ENCODE peak calls at places on chromosome 21, in nine cellular contexts. One of them, this sample, is unnamed. For H3K27me3, the result is how much of the 10 kb centered on the place peaks cover.

GRCh38 chr21:34367320-34367935 is 3.6 kb downstream of the KCNE2 start:
- DNase-seq in effector memory CD4-positive, alpha-beta T cell: no peak
- DNase-seq in stomach: peak
- DNase-seq in fibroblast of lung: peak
- DNase-seq in heart left ventricle: no peak
- DNase-seq in GM23248: peak
- DNase-seq in brain microvascular endothelial cell: peak
- DNase-seq in cardiac muscle cell: peak
- DNase-seq in left ventricle myocardium inferior: no peak
- DNase-seq in this sample: no peak

GRCh38 chr21:31873696-31874599 is 1.1 kb downstream of the HUNK start:
- DNase-seq in effector memory CD4-positive, alpha-beta T cell: no peak
- DNase-seq in stomach: peak
- DNase-seq in fibroblast of lung: no peak
- DNase-seq in heart left ventricle: peak
- DNase-seq in GM23248: peak
- DNase-seq in brain microvascular endothelial cell: no peak
- DNase-seq in cardiac muscle cell: peak
- DNase-seq in left ventricle myocardium inferior: peak
- DNase-seq in this sample: peak

GRCh38 chr21:17390575-17390974 is 122.3 kb upstream of the CXADR start:
- DNase-seq in effector memory CD4-positive, alpha-beta T cell: no peak
- DNase-seq in stomach: no peak
- DNase-seq in fibroblast of lung: no peak
- DNase-seq in heart left ventricle: no peak
- DNase-seq in GM23248: no peak
- DNase-seq in brain microvascular endothelial cell: no peak
- DNase-seq in cardiac muscle cell: no peak
- DNase-seq in left ventricle myocardium inferior: no peak
- DNase-seq in this sample: no peak

GRCh38 chr21:25171438-25171837 is 435.8 kb downstream of the MRPL39 start:
- DNase-seq in effector memory CD4-positive, alpha-beta T cell: no peak
- DNase-seq in stomach: no peak
- DNase-seq in fibroblast of lung: peak
- DNase-seq in heart left ventricle: no peak
- DNase-seq in GM23248: peak
- DNase-seq in brain microvascular endothelial cell: no peak
- DNase-seq in cardiac muscle cell: peak
- DNase-seq in left ventricle myocardium inferior: no peak
- DNase-seq in this sample: no peak

GRCh38 chr21:16330340-16331319 is 600.8 kb downstream of the USP25 start:
- DNase-seq in effector memory CD4-positive, alpha-beta T cell: no peak
- DNase-seq in stomach: no peak
- DNase-seq in fibroblast of lung: peak
- DNase-seq in heart left ventricle: no peak
- DNase-seq in GM23248: peak
- DNase-seq in brain microvascular endothelial cell: peak
- DNase-seq in cardiac muscle cell: peak
- DNase-seq in left ventricle myocardium inferior: no peak
- DNase-seq in this sample: no peak

GRCh38 chr21:44370027-44370735 is 16.8 kb downstream of the TRPM2 start:
- DNase-seq in effector memory CD4-positive, alpha-beta T cell: no peak
- DNase-seq in stomach: peak
- DNase-seq in fibroblast of lung: peak
- DNase-seq in heart left ventricle: no peak
- DNase-seq in GM23248: peak
- DNase-seq in brain microvascular endothelial cell: peak
- DNase-seq in cardiac muscle cell: peak
- DNase-seq in left ventricle myocardium inferior: no peak
- DNase-seq in this sample: no peak

GRCh38 chr21:33760641-33761103 is 118.4 kb downstream of the ITSN1 start:
- DNase-seq in effector memory CD4-positive, alpha-beta T cell: no peak
- DNase-seq in stomach: no peak
- DNase-seq in fibroblast of lung: peak
- DNase-seq in heart left ventricle: no peak
- DNase-seq in GM23248: peak
- DNase-seq in brain microvascular endothelial cell: peak
- DNase-seq in cardiac muscle cell: peak
- DNase-seq in left ventricle myocardium inferior: no peak
- DNase-seq in this sample: no peak

GRCh38 chr21:35086357-35086756 is 37.3 kb upstream of the RUNX1 start:
- DNase-seq in effector memory CD4-positive, alpha-beta T cell: no peak
- DNase-seq in stomach: no peak
- DNase-seq in fibroblast of lung: peak
- DNase-seq in heart left ventricle: no peak
- DNase-seq in GM23248: peak
- DNase-seq in brain microvascular endothelial cell: peak
- DNase-seq in cardiac muscle cell: peak
- DNase-seq in left ventricle myocardium inferior: no peak
- DNase-seq in this sample: no peak

GRCh38 chr21:22889445-22889844 is 1891.2 kb downstream of the NCAM2 start:
- DNase-seq in effector memory CD4-positive, alpha-beta T cell: no peak
- DNase-seq in stomach: no peak
- DNase-seq in fibroblast of lung: no peak
- DNase-seq in heart left ventricle: no peak
- DNase-seq in GM23248: no peak
- DNase-seq in brain microvascular endothelial cell: no peak
- DNase-seq in cardiac muscle cell: no peak
- DNase-seq in left ventricle myocardium inferior: no peak
- DNase-seq in this sample: no peak

GRCh38 chr21:35217504-35218060 is 168.5 kb upstream of the RUNX1 start:
- DNase-seq in effector memory CD4-positive, alpha-beta T cell: no peak
- DNase-seq in stomach: no peak
- DNase-seq in fibroblast of lung: peak
- DNase-seq in heart left ventricle: no peak
- DNase-seq in GM23248: peak
- DNase-seq in brain microvascular endothelial cell: peak
- DNase-seq in cardiac muscle cell: peak
- DNase-seq in left ventricle myocardium inferior: no peak
- DNase-seq in this sample: no peak

GRCh38 chr21:16279658-16280581 is 550.1 kb downstream of the USP25 start:
- DNase-seq in effector memory CD4-positive, alpha-beta T cell: no peak
- DNase-seq in stomach: no peak
- DNase-seq in fibroblast of lung: peak
- DNase-seq in heart left ventricle: no peak
- DNase-seq in GM23248: peak
- DNase-seq in brain microvascular endothelial cell: peak
- DNase-seq in cardiac muscle cell: peak
- DNase-seq in left ventricle myocardium inferior: peak
- DNase-seq in this sample: peak

GRCh38 chr21:35321322-35322200 is 272.5 kb upstream of the RUNX1 start:
- DNase-seq in effector memory CD4-positive, alpha-beta T cell: no peak
- DNase-seq in stomach: no peak
- DNase-seq in fibroblast of lung: no peak
- DNase-seq in heart left ventricle: no peak
- DNase-seq in GM23248: no peak
- DNase-seq in brain microvascular endothelial cell: no peak
- DNase-seq in cardiac muscle cell: no peak
- DNase-seq in left ventricle myocardium inferior: no peak
- DNase-seq in this sample: no peak

GRCh38 chr21:38244885-38245869 is 11.6 kb upstream of the KCNJ15 start:
- DNase-seq in effector memory CD4-positive, alpha-beta T cell: peak
- DNase-seq in stomach: no peak
- DNase-seq in fibroblast of lung: peak
- DNase-seq in heart left ventricle: no peak
- DNase-seq in GM23248: peak
- DNase-seq in brain microvascular endothelial cell: peak
- DNase-seq in cardiac muscle cell: peak
- DNase-seq in left ventricle myocardium inferior: no peak
- DNase-seq in this sample: peak

GRCh38 chr21:45481977-45482898 is 60.0 kb downstream of the SLC19A1 start:
- DNase-seq in effector memory CD4-positive, alpha-beta T cell: no peak
- DNase-seq in stomach: no peak
- DNase-seq in fibroblast of lung: no peak
- DNase-seq in heart left ventricle: peak
- DNase-seq in GM23248: no peak
- DNase-seq in brain microvascular endothelial cell: no peak
- DNase-seq in cardiac muscle cell: no peak
- DNase-seq in left ventricle myocardium inferior: no peak
- DNase-seq in this sample: peak

GRCh38 chr21:45484318-45484717 is 57.9 kb downstream of the SLC19A1 start:
- DNase-seq in effector memory CD4-positive, alpha-beta T cell: no peak
- DNase-seq in stomach: no peak
- DNase-seq in fibroblast of lung: no peak
- DNase-seq in heart left ventricle: no peak
- DNase-seq in GM23248: no peak
- DNase-seq in brain microvascular endothelial cell: no peak
- DNase-seq in cardiac muscle cell: no peak
- DNase-seq in left ventricle myocardium inferior: no peak
- DNase-seq in this sample: no peak

GRCh38 chr21:45481566-45481965 is 60.7 kb downstream of the SLC19A1 start:
- DNase-seq in effector memory CD4-positive, alpha-beta T cell: no peak
- DNase-seq in stomach: no peak
- DNase-seq in fibroblast of lung: no peak
- DNase-seq in heart left ventricle: peak
- DNase-seq in GM23248: no peak
- DNase-seq in brain microvascular endothelial cell: no peak
- DNase-seq in cardiac muscle cell: no peak
- DNase-seq in left ventricle myocardium inferior: no peak
- DNase-seq in this sample: no peak

GRCh38 chr21:45480701-45481500 is 61.3 kb downstream of the SLC19A1 start:
- DNase-seq in effector memory CD4-positive, alpha-beta T cell: no peak
- DNase-seq in stomach: no peak
- DNase-seq in fibroblast of lung: no peak
- DNase-seq in heart left ventricle: peak
- DNase-seq in GM23248: no peak
- DNase-seq in brain microvascular endothelial cell: no peak
- DNase-seq in cardiac muscle cell: no peak
- DNase-seq in left ventricle myocardium inferior: no peak
- DNase-seq in this sample: peak

GRCh38 chr21:45482899-45483821 is 59.1 kb downstream of the SLC19A1 start:
- DNase-seq in effector memory CD4-positive, alpha-beta T cell: no peak
- DNase-seq in stomach: no peak
- DNase-seq in fibroblast of lung: no peak
- DNase-seq in heart left ventricle: peak
- DNase-seq in GM23248: no peak
- DNase-seq in brain microvascular endothelial cell: no peak
- DNase-seq in cardiac muscle cell: no peak
- DNase-seq in left ventricle myocardium inferior: no peak
- DNase-seq in this sample: peak
- H3K4me3 ChIP-seq in effector memory CD4-positive, alpha-beta T cell: peak
- H3K4me3 ChIP-seq in stomach: no peak
- H3K4me3 ChIP-seq in fibroblast of lung: no peak
- H3K4me3 ChIP-seq in heart left ventricle: no peak
- H3K4me3 ChIP-seq in GM23248: no peak
- H3K4me3 ChIP-seq in brain microvascular endothelial cell: no peak
- H3K4me3 ChIP-seq in cardiac muscle cell: no peak
- H3K4me3 ChIP-seq in left ventricle myocardium inferior: no peak
- H3K4me3 ChIP-seq in this sample: no peak

DNA sequence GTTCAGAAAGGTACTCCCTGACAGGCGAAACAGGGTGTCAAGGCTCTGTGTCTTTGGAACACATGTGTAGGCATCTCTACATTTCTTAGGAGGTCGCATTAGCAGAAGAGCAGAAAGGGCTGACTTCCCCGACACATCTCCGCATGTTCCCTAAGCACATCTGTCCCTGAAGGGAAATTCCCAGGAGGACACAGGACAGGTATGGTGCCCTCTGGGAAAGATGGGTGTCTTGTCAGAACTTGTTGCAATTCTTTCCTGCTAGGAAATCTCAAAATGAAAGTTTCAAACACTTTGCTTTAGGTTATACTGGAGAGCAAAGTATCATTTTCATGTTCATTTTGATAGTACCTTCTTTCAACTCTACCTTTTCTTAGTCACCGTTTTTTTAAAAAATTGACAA is 2.0 kb downstream of the DSCAM start:
- DNase-seq in effector memory CD4-positive, alpha-beta T cell: no peak
- DNase-seq in stomach: no peak
- DNase-seq in fibroblast of lung: no peak
- DNase-seq in heart left ventricle: no peak
- DNase-seq in GM23248: no peak
- DNase-seq in brain microvascular endothelial cell: no peak
- DNase-seq in cardiac muscle cell: no peak
- DNase-seq in left ventricle myocardium inferior: no peak
- DNase-seq in this sample: no peak
- H3K27me3 ChIP-seq in effector memory CD4-positive, alpha-beta T cell: under half
- H3K27me3 ChIP-seq in stomach: half or more
- H3K27me3 ChIP-seq in fibroblast of lung: under half
- H3K27me3 ChIP-seq in heart left ventricle: half or more
- H3K27me3 ChIP-seq in GM23248: under half
- H3K27me3 ChIP-seq in brain microvascular endothelial cell: under half
- H3K27me3 ChIP-seq in cardiac muscle cell: half or more
- H3K27me3 ChIP-seq in left ventricle myocardium inferior: half or more
- H3K27me3 ChIP-seq in this sample: under half

DNA sequence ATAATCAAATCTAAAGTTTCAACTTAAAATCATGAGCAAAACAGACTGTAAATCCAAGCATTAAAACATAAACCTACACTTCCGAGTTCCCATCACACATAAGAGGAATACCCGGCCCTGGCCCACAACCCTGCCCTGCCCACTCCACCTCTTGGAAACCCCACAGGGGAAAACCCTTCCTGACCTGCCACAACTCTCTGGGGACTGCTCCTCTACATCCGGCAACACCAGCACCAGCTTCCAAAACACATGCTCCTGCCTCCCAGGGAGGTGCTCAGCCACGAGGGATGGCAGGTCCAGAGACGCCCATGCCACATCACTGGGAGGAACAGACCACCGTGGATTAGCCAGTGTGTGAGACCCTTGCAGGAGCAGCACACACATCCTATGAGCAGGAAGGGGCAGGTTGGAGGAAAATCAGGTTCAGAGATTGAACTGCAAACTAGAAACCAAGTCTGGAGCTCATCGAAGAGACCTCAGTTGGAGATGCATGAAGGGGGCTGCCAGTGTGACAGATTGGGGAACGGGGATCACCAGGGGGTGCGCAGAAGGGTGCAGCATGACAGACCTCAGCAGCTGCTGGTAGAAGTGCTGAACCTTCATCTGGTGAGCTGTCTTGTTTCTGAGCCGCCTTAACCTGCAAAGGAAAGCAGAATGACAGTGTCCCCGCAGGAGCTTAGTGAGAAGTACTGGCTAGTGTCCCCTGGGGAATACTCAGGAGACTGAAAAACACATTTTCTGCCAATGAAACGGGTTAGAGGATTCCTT is 25.8 kb upstream of the LSS start:
- DNase-seq in effector memory CD4-positive, alpha-beta T cell: no peak
- DNase-seq in stomach: no peak
- DNase-seq in fibroblast of lung: no peak
- DNase-seq in heart left ventricle: peak
- DNase-seq in GM23248: no peak
- DNase-seq in brain microvascular endothelial cell: no peak
- DNase-seq in cardiac muscle cell: no peak
- DNase-seq in left ventricle myocardium inferior: no peak
- DNase-seq in this sample: no peak
- H3K4me3 ChIP-seq in effector memory CD4-positive, alpha-beta T cell: no peak
- H3K4me3 ChIP-seq in stomach: no peak
- H3K4me3 ChIP-seq in fibroblast of lung: no peak
- H3K4me3 ChIP-seq in heart left ventricle: no peak
- H3K4me3 ChIP-seq in GM23248: no peak
- H3K4me3 ChIP-seq in brain microvascular endothelial cell: no peak
- H3K4me3 ChIP-seq in cardiac muscle cell: no peak
- H3K4me3 ChIP-seq in left ventricle myocardium inferior: no peak
- H3K4me3 ChIP-seq in this sample: no peak

DNA sequence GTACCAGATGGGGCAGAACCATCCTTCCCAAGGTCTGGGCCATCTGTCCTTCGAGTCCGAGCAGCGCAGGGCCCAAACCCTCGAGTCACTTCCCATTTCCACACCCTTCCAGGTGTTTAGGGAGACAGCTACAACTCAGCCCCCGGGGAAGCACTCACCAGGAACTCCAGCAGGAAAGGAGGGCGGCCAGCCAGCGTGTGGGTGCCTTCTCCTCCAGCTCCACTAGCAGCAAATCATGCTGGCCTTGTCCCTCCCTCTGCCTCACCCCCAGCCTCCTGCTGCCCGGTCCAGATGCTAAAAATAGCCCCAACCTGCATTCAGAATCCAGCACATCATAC is 56.1 kb downstream of the RIPK4 start:
- DNase-seq in effector memory CD4-positive, alpha-beta T cell: no peak
- DNase-seq in stomach: no peak
- DNase-seq in fibroblast of lung: no peak
- DNase-seq in heart left ventricle: no peak
- DNase-seq in GM23248: no peak
- DNase-seq in brain microvascular endothelial cell: no peak
- DNase-seq in cardiac muscle cell: no peak
- DNase-seq in left ventricle myocardium inferior: no peak
- DNase-seq in this sample: no peak
- H3K27me3 ChIP-seq in effector memory CD4-positive, alpha-beta T cell: under half
- H3K27me3 ChIP-seq in stomach: half or more
- H3K27me3 ChIP-seq in fibroblast of lung: under half
- H3K27me3 ChIP-seq in heart left ventricle: under half
- H3K27me3 ChIP-seq in GM23248: under half
- H3K27me3 ChIP-seq in brain microvascular endothelial cell: under half
- H3K27me3 ChIP-seq in cardiac muscle cell: under half
- H3K27me3 ChIP-seq in left ventricle myocardium inferior: half or more
- H3K27me3 ChIP-seq in this sample: under half

This sample was measured in psoas muscle.